ENCODE peak calls at places on chromosomes 16 and 17, in five cellular contexts. N is tibial nerve; C is mammary epithelial cell; O is CD8-positive, alpha-beta T cell; X is CD8-positive, alpha-beta memory T cell. J is an unnamed sample.

GRCh38 chr16:11836653-11837244 is 14.6 kb downstream of the RSL1D1 start:
- DNase-seq in C (no peak), O (no peak), X (no peak), N (no peak), J (no peak)

GRCh38 chr17:42783778-42784138 is 3.3 kb downstream of the WNK4 start:
- DNase-seq in O (no peak), N (no peak), X (no peak), C (no peak), J (no peak)

GRCh38 chr16:20976568-20976967 is 76.0 kb downstream of the LYRM1 start:
- DNase-seq in O (no peak), X (no peak), C (no peak), N (no peak), J (no peak)

GRCh38 chr17:50842506-50843149 is 7.2 kb downstream of the WFIKKN2 start:
- DNase-seq in C (no peak), O (no peak), X (no peak), N (no peak), J (no peak)

GRCh38 chr17:48603959-48604769 is 622 bp downstream of the HOXB6 start:
- DNase-seq in C (no peak), N (no peak), O (no peak), X (no peak), J (no peak)

GRCh38 chr17:9004132-9004960 is 17.0 kb upstream of the NTN1 start:
- DNase-seq in C (no peak), X (no peak), O (no peak), N (no peak), J (no peak)

GRCh38 chr17:46012506-46013079 is 13.5 kb downstream of the STH start:
- DNase-seq in X (no peak), O (no peak), C (no peak), N (no peak), J (no peak)

GRCh38 chr16:11076259-11077018 is 132.1 kb downstream of the CLEC16A start:
- DNase-seq in N (no peak), X (no peak), C (no peak), O (peak), J (no peak)

GRCh38 chr16:57601801-57602478 is 26.5 kb upstream of the ADGRG1 start:
- DNase-seq in N (no peak), X (peak), C (no peak), O (peak), J (no peak)

GRCh38 chr16:31868701-31869167 is 4.9 kb upstream of the ZNF267 start:
- DNase-seq in X (peak), O (peak), N (peak), C (peak), J (peak)

GRCh38 chr16:57377080-57377841 is 5.0 kb downstream of the CX3CL1 start:
- DNase-seq in C (peak), N (no peak), O (no peak), X (peak), J (no peak)

GRCh38 chr17:80313160-80313829 is 52.6 kb downstream of the RNF213 start:
- DNase-seq in O (no peak), X (no peak), C (no peak), N (no peak), J (no peak)

GRCh38 chr16:16868727-16869126 is 489.8 kb downstream of the NPIPA7 start:
- DNase-seq in X (no peak), C (no peak), N (no peak), O (no peak), J (no peak)

GRCh38 chr16:84013787-84014569 is 28.6 kb downstream of the SLC38A8 start:
- DNase-seq in N (no peak), X (no peak), O (peak), C (peak), J (no peak)

GRCh38 chr17:859461-860195 is 77.5 kb downstream of the MRM3 start:
- DNase-seq in C (no peak), N (no peak), O (no peak), X (no peak), J (no peak)

GRCh38 chr16:47018223-47018891 is 44.9 kb upstream of the DNAJA2 start:
- DNase-seq in N (no peak), C (peak), X (peak), O (peak), J (no peak)

GRCh38 chr17:10171581-10171981 is 26.8 kb downstream of the GAS7 start:
- DNase-seq in N (no peak), X (no peak), O (no peak), C (no peak), J (no peak)

GRCh38 chr16:9139965-9140364 is 48.5 kb downstream of the HAPSTR1 start:
- DNase-seq in X (no peak), O (no peak), C (peak), N (no peak), J (no peak)

GRCh38 chr17:8384801-8385335 is 1.9 kb upstream of the RPL26 start:
- DNase-seq in C (peak), X (no peak), N (no peak), O (no peak), J (no peak)

GRCh38 chr17:1604831-1605528 is 23.7 kb downstream of the SLC43A2 start:
- DNase-seq in X (no peak), O (no peak), N (no peak), C (no peak), J (no peak)

GRCh38 chr17:77609553-77610517 is 348.7 kb upstream of the TNRC6C start:
- DNase-seq in X (peak), C (no peak), N (no peak), O (peak), J (no peak)

GRCh38 chr17:17698869-17699351 is 17.7 kb downstream of the RAI1 start:
- DNase-seq in O (no peak), C (no peak), N (no peak), X (no peak), J (no peak)

GRCh38 chr17:71168083-71168741 is 952.6 kb upstream of the SOX9 start:
- DNase-seq in O (no peak), X (no peak), C (no peak), N (no peak), J (no peak)

DNA sequence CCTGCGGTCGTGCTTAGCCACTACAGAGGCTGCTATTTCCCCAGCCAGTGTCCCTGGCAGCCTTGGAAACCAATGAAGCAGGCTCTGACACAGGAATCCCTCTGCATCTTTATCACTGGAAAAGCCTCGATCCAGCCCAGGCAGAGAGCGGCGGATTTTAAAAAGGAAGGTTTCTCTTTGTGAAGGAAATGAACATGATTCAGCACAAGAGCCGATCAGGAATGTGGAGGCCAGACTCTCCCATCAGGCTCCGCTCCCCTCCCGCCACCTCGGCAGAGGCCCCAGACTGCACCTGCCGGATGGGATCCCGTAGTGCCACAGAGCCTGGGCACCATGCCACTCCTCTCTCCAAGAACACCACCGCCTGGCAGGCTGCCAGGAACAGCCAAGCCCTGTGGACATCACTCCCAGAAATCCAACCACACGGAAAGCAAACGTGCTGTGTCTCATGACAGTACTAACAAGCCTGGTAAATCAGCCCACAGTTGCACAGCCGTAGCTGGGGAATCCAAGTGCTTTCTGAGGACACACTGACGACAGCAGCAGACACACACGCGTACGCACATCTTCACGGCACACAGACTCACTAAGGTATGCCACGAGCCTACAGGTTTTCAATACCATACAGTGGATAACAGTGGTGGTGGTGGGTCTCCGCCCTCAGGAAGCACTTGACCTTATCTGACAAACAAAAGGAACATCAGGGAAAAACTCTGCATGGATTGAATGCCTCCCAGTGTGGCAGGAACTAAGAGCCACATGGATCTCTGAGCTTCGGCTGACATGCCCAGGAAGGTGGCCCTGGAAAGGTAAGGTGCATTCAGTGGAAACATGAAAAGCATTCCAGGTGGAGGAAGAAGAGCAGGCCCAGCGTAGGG is 5.4 kb downstream of the LRRC75A start:
- DNase-seq in C (peak), O (no peak), N (peak), X (no peak), J (peak)
- H3K27ac ChIP-seq in C (no peak), O (no peak), N (no peak), X (no peak), J (peak)

GRCh38 chr17:57628421-57628820 is 116.7 kb downstream of the CCDC182 start:
- DNase-seq in N (no peak), X (no peak), O (no peak), C (no peak), J (no peak)
- H3K27ac ChIP-seq in N (no peak), X (no peak), O (no peak), C (no peak), J (no peak)

GRCh38 chr17:30235386-30236296 is at the start of gene SLC6A4:
- DNase-seq in C (peak), N (no peak), X (no peak), O (no peak), J (no peak)

GRCh38 chr17:30232822-30233427 is 2.6 kb downstream of the SLC6A4 start:
- DNase-seq in O (no peak), X (no peak), C (no peak), N (no peak), J (no peak)

GRCh38 chr17:30236297-30236624 is 764 bp upstream of the SLC6A4 start:
- DNase-seq in O (no peak), X (no peak), C (no peak), N (no peak), J (no peak)

GRCh38 chr17:30234954-30235353 is 543 bp downstream of the SLC6A4 start:
- DNase-seq in N (no peak), C (no peak), X (no peak), O (no peak), J (no peak)

DNA sequence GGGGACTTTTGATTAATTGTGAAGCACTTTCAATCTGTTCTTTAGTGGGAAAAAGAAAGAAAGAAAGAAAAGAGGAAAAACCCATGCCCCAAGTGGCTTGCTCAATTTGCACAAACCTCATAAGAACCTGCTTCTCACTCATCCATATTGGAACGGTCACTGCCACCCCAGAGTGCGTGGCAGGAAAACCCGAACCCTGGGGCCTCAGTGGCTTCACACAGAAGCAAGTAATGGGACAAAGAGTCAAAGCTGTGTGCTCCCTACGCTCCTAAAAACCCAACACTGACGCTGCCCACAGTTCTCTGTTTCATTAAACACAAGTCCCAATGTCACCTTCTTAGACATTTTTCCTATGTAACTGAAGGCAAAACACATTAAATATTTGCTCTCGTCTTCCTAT is 1.2 kb downstream of the SLC6A4 start:
- DNase-seq in O (no peak), X (no peak), N (no peak), C (no peak), J (no peak)
- H3K27ac ChIP-seq in O (no peak), X (no peak), N (no peak), C (no peak), J (no peak)

DNA sequence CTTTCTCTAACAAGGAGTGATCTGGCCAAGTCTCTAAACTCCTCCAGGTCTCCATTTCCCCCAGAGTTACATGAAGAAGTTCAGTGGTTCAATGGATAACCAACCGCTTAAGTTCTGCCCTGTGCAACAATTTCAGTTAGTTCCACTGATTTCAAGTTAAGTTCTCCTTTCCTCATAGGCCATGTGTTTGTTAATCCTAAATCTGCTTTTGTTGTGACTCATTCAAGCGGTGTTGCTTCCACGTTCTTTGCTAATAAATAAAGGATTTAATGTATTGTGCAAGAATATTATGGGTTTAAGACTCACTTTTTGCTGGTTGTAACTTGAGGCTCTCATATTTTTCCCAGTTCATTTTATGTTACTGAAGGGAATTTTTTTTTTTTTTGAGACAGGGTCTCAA is 36.3 kb downstream of the GNA13 start:
- DNase-seq in N (no peak), X (no peak), C (peak), O (no peak), J (no peak)
- H3K27ac ChIP-seq in N (no peak), X (no peak), C (no peak), O (no peak), J (no peak)

GRCh38 chr16:13098536-13098935 is 197.1 kb downstream of the SHISA9 start:
- DNase-seq in X (no peak), C (peak), N (no peak), O (no peak), J (no peak)

GRCh38 chr16:13095061-13095460 is 193.7 kb downstream of the SHISA9 start:
- DNase-seq in O (no peak), X (no peak), N (no peak), C (no peak), J (no peak)

GRCh38 chr16:13093676-13094075 is 192.3 kb downstream of the SHISA9 start:
- DNase-seq in X (no peak), N (no peak), O (no peak), C (no peak), J (no peak)
- H3K27ac ChIP-seq in X (no peak), N (no peak), O (no peak), C (no peak), J (no peak)

DNA sequence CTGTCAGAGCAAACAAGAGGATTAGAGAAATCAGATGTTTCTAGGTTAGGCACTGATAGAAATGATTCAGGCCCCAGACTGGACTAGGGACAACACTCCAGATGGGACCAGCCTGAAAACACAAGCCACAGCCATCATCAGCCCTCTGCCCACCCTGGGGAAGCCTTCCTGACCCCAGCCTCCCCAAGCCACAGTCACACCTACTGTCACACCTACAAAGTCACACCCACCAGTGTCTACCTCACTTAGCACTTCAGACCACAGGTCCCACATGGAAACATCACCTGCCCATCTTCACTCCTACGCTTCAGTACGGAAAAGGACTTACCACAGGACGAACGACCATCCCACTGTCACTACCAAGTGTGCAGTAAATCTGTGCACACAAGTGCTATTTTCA is 197.9 kb downstream of the ZFHX3 start:
- DNase-seq in X (no peak), N (no peak), C (no peak), O (no peak), J (no peak)
- H3K27ac ChIP-seq in X (no peak), N (peak), C (no peak), O (no peak), J (peak)

GRCh38 chr16:67441289-67441753 is 10.4 kb downstream of the HSD11B2 start:
- DNase-seq in O (no peak), N (no peak), C (no peak), X (no peak), J (peak)
- H3K27ac ChIP-seq in O (no peak), N (no peak), C (no peak), X (no peak), J (no peak)